ENCODE peak calls at places on chromosomes 6 and 20, in six cellular contexts. P is CD4-positive, alpha-beta T cell; N is left ventricle myocardium inferior; L is sigmoid colon; O is A549; Z is Panc1. I is an unnamed sample.

GRCh38 chr6:79335133-79335674 is 100.7 kb upstream of the HMGN3 start:
- DNase-seq in P (no peak), N (no peak), L (no peak), O (no peak), Z (no peak), I (no peak)

GRCh38 chr6:166997768-166998255 is 1.4 kb upstream of the CEP43 start:
- DNase-seq in P (no peak), N (peak), L (peak), O (peak), Z (peak), I (no peak)

GRCh38 chr6:109491207-109491938 is 8.4 kb upstream of the ZBTB24 start:
- DNase-seq in P (no peak), N (no peak), L (no peak), O (no peak), Z (no peak), I (no peak)

GRCh38 chr6:98946877-98947410 is 802 bp downstream of the FBXL4 start:
- DNase-seq in P (peak), N (no peak), L (no peak), O (peak), Z (no peak), I (peak)

GRCh38 chr20:58818585-58819285 is 32.0 kb downstream of the GNAS-AS1 start:
- DNase-seq in P (no peak), N (no peak), L (no peak), O (no peak), Z (no peak), I (no peak)

GRCh38 chr6:8064638-8065518 is 689 bp upstream of the BLOC1S5 start:
- DNase-seq in P (no peak), N (no peak), L (no peak), O (no peak), Z (no peak), I (no peak)

GRCh38 chr20:17934141-17934862 is 34.3 kb downstream of the SNX5 start:
- DNase-seq in P (no peak), N (no peak), L (no peak), O (no peak), Z (no peak), I (no peak)

GRCh38 chr20:58550661-58551060 is 35.5 kb upstream of the APCDD1L start:
- DNase-seq in P (no peak), N (no peak), L (peak), O (no peak), Z (no peak), I (no peak)

GRCh38 chr20:24499472-24499871 is 30.0 kb downstream of the SYNDIG1 start:
- DNase-seq in P (no peak), N (no peak), L (no peak), O (no peak), Z (no peak), I (no peak)

GRCh38 chr6:7546832-7547714 is 5.6 kb downstream of the DSP start:
- DNase-seq in P (no peak), N (no peak), L (no peak), O (no peak), Z (no peak), I (no peak)

GRCh38 chr6:141321486-141322347 is 811.0 kb upstream of the GJE1 start:
- DNase-seq in P (no peak), N (no peak), L (no peak), O (no peak), Z (no peak), I (no peak)

GRCh38 chr6:118680452-118681095 is 29.2 kb upstream of the CEP85L start:
- DNase-seq in P (no peak), N (no peak), L (no peak), O (no peak), Z (no peak), I (no peak)

GRCh38 chr6:6591778-6592388 is 3.4 kb downstream of the LY86 start:
- DNase-seq in P (no peak), N (no peak), L (no peak), O (no peak), Z (no peak), I (no peak)

GRCh38 chr6:158861686-158862381 is 42.7 kb upstream of the EZR start:
- DNase-seq in P (no peak), N (no peak), L (no peak), O (no peak), Z (no peak), I (no peak)
- H3K27ac ChIP-seq in P (no peak), N (no peak), L (no peak), O (peak), Z (no peak), I (no peak)

DNA sequence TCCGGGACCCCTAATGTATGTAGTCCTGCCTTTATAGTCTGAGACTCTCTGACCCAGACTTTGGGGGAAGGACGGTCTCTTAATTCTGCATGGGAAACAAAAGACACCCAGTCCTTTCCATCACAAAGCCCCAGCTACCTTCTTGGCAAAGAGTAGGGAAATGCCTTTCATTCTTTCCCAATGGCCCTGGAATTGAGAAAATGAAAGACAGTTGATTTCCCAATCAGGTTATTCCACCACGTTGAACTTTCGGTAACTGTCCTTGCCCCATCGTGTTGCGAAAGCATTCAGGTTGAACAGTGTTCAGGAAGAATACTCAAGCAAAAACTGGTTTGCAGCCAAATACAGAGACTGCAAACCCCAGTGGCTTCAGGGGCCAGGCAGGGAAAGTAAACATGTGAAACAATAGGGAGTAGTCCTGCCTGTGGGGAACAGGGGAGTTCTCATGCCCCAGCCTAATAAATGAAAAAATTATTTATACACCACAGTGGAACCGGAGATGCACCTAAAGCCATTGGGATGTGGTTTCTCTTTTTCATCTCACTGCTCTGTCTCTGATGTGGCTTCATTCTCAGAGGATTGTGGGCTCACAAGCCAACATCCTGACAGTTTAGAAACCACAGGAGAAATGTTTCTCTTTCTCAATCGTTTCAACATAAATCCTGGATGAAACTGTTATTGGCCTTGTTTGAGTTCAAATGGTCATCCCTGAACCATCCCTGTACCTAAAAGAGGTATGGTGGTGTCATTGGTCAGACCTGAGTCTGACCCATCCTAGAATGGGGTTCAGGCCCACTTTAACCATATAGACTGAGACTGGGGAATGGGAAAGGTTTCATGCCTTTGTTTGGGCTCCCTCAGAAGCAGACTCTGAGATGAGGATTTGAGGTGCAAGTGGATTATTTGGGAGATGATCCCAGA is 44.2 kb upstream of the SLC9A8 start:
- DNase-seq in P (no peak), N (no peak), L (peak), O (peak), Z (no peak), I (no peak)
- H3K27ac ChIP-seq in P (no peak), N (peak), L (peak), O (peak), Z (peak), I (no peak)

GRCh38 chr20:49594143-49594928 is 26.4 kb upstream of the PTGIS start:
- DNase-seq in P (no peak), N (peak), L (peak), O (no peak), Z (no peak), I (no peak)
- H3K27ac ChIP-seq in P (no peak), N (peak), L (peak), O (peak), Z (peak), I (no peak)

GRCh38 chr6:34709386-34709785 is 12.8 kb upstream of the ILRUN start:
- DNase-seq in P (no peak), N (peak), L (peak), O (no peak), Z (no peak), I (peak)
- H3K27ac ChIP-seq in P (no peak), N (peak), L (peak), O (peak), Z (no peak), I (peak)

GRCh38 chr6:129138739-129139405 is 255.9 kb downstream of the LAMA2 start:
- DNase-seq in P (no peak), N (no peak), L (no peak), O (no peak), Z (no peak), I (no peak)

GRCh38 chr6:129135421-129135820 is 252.5 kb downstream of the LAMA2 start:
- DNase-seq in P (no peak), N (no peak), L (no peak), O (no peak), Z (no peak), I (no peak)

GRCh38 chr6:129141499-129141898 is 258.6 kb downstream of the LAMA2 start:
- DNase-seq in P (no peak), N (no peak), L (no peak), O (no peak), Z (no peak), I (no peak)

GRCh38 chr6:129136751-129137150 is 253.8 kb downstream of the LAMA2 start:
- DNase-seq in P (no peak), N (no peak), L (no peak), O (no peak), Z (no peak), I (no peak)

GRCh38 chr6:129140571-129140970 is 257.6 kb downstream of the LAMA2 start:
- DNase-seq in P (no peak), N (no peak), L (peak), O (no peak), Z (no peak), I (no peak)
- H3K27ac ChIP-seq in P (no peak), N (peak), L (peak), O (no peak), Z (no peak), I (peak)

GRCh38 chr6:2865270-2866182 is 23.9 kb upstream of the SERPINB1 start:
- DNase-seq in P (no peak), N (no peak), L (no peak), O (no peak), Z (no peak), I (no peak)
- H3K27ac ChIP-seq in P (no peak), N (no peak), L (no peak), O (peak), Z (no peak), I (no peak)

DNA sequence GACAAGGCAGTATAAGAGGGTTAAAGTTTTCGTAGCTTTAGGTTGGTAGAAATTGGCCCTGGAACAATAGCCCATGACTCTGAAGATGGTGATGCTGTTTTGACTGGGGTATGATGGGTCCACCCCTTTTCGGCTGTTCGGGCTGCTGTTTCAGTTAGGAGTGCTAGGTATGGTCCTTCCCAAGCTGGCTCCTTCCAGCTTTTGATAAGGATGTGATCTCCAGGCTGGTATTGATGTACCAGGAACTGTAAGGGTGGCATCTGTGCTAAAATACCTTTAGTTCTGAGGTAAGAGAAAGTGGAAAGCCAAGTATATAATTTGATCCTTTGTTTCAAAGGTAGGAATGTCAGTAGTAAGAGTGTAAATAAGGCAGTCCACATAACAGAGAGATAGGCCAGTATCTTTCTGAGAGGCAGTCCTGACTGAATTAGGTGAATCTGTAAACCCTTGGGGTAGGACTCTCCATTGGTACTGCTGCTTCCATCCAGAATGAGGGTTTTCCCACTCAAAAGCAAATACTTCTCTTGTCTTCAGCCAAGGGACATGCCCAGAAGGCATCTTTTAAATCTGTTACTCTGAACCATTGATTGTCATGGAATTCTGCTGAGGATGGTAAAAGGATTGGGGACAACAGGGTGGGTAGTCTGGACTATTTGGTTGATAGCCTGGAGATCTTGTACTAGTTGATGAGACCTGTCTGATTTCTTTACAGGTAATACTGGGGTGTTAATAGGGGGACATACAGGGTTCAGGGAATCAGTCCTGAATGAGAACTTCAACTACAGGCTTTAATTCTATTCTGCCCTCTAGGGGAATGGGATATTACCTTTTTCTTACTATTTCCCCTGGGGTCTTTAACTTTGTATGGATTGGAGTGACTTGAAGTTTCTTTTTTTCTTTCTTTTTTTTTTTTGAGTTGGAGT is 6.1 kb upstream of the ZNFX1 start:
- DNase-seq in P (no peak), N (no peak), L (no peak), O (no peak), Z (no peak), I (no peak)
- H3K27ac ChIP-seq in P (no peak), N (no peak), L (no peak), O (peak), Z (peak), I (no peak)

GRCh38 chr6:1325471-1326309 is 13.8 kb downstream of the FOXQ1 start:
- DNase-seq in P (no peak), N (no peak), L (no peak), O (peak), Z (peak), I (no peak)
- H3K27ac ChIP-seq in P (no peak), N (no peak), L (no peak), O (peak), Z (peak), I (no peak)